ENCODE peak calls at places on chromosomes 16 and 17, in nine cellular contexts. B is breast epithelium; N is A673; U is CD8-positive, alpha-beta T cell; V is BE2C; C is adrenal gland; O is body of pancreas; S is SK-N-SH; K is esophagus squamous epithelium. T is an unnamed sample. For H3K9me3, the result is how much of the 10 kb centered on the place peaks cover.

GRCh38 chr17:83100220-83100852 is 20.9 kb downstream of the METRNL start:
- DNase-seq in B (no peak), N (no peak), U (no peak), V (no peak), C (peak), O (no peak), S (no peak), K (no peak), T (peak)

GRCh38 chr16:56633535-56633934 is 1.1 kb downstream of the MT1M start:
- DNase-seq in B (no peak), N (no peak), U (no peak), V (no peak), C (no peak), O (no peak), S (no peak), K (no peak), T (no peak)

GRCh38 chr16:8583199-8583598 is 7.1 kb downstream of the TMEM114 start:
- DNase-seq in B (no peak), N (peak), U (no peak), V (no peak), C (no peak), O (no peak), S (no peak), K (no peak), T (no peak)

GRCh38 chr16:56513972-56514371 is 5.9 kb downstream of the BBS2 start:
- DNase-seq in B (no peak), N (peak), U (peak), V (peak), C (peak), O (peak), S (peak), K (no peak), T (peak)

GRCh38 chr17:2837147-2837561 is 40.9 kb downstream of the RAP1GAP2 start:
- DNase-seq in B (no peak), N (no peak), U (peak), V (no peak), C (no peak), O (no peak), S (no peak), K (no peak), T (no peak)

GRCh38 chr17:48246623-48247022 is 139.1 kb downstream of the SNX11 start:
- DNase-seq in B (no peak), N (no peak), U (no peak), V (no peak), C (no peak), O (no peak), S (no peak), K (no peak), T (no peak)

GRCh38 chr16:57045694-57046381 is 46.5 kb upstream of the CPNE2 start:
- DNase-seq in B (no peak), N (peak), U (peak), V (peak), C (peak), O (peak), S (peak), K (peak), T (peak)

GRCh38 chr17:65181237-65182061 is 44.3 kb downstream of the RGS9 start:
- DNase-seq in B (no peak), N (no peak), U (no peak), V (no peak), C (no peak), O (no peak), S (no peak), K (no peak), T (no peak)

GRCh38 chr17:1143573-1143972 is 36.2 kb downstream of the ABR start:
- DNase-seq in B (no peak), N (peak), U (no peak), V (peak), C (no peak), O (no peak), S (peak), K (no peak), T (no peak)

GRCh38 chr17:76431509-76431908 is 21.4 kb downstream of the UBE2O start:
- DNase-seq in B (no peak), N (no peak), U (no peak), V (no peak), C (no peak), O (no peak), S (no peak), K (no peak), T (no peak)

GRCh38 chr17:6752068-6752909 is 3.6 kb upstream of the XAF1 start:
- DNase-seq in B (no peak), N (peak), U (no peak), V (no peak), C (peak), O (peak), S (no peak), K (no peak), T (no peak)

GRCh38 chr16:2156025-2156848 is 655 bp downstream of the TRAF7 start:
- DNase-seq in B (no peak), N (peak), U (no peak), V (no peak), C (no peak), O (no peak), S (peak), K (no peak), T (peak)

GRCh38 chr17:34379876-34380275 is 16.8 kb upstream of the CCL1 start:
- DNase-seq in B (no peak), N (no peak), U (no peak), V (no peak), C (no peak), O (no peak), S (no peak), K (no peak), T (no peak)

GRCh38 chr17:21293846-21294240 is 9.3 kb downstream of the MAP2K3 start:
- DNase-seq in B (no peak), N (no peak), U (no peak), V (no peak), C (no peak), O (no peak), S (peak), K (no peak), T (no peak)

GRCh38 chr17:16407911-16408588 is 7.3 kb upstream of the TRPV2 start:
- DNase-seq in B (no peak), N (peak), U (no peak), V (peak), C (peak), O (peak), S (peak), K (no peak), T (peak)

DNA sequence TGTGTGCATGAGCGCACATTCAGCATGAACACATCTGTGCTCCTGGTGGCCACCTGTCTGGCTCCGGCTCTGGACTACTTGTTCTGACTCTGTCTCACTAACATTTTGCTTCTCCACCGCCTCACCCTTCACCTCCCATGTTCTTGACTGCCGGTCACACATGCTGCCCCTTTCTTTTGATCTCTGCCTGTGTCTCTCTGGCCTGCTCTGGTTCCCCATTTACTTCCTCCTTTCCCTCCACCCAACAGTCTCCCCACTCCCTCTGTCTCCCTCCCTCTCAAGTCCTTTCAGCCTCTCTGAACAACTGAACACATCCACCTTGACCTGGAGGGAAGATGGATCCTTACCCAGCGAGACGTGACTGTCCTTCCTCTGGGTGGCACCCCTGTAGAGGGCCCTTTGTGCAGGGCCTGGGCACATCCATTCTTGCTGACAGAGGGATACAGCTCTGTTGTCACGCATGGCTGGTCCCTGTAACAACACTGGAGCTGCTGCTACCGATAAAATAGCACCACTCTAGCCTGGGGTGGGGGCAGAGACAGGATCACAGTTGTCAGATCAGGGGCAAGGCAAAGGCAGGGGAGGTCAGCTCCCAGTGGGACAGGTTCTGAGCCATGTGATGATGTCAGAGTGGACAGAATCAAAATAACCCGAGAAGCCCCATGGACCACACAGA is 11.0 kb downstream of the ZSCAN32 start:
- DNase-seq in B (no peak), N (no peak), U (no peak), V (peak), C (no peak), O (no peak), S (no peak), K (no peak), T (no peak)
- H3K9me3 ChIP-seq in B (half or more), N (under half), U (under half), V (under half), C (under half), O (under half), S (under half), K (half or more), T (half or more)

GRCh38 chr17:32241521-32242094 is 24.0 kb upstream of the RHBDL3 start:
- DNase-seq in B (no peak), N (no peak), U (no peak), V (no peak), C (peak), O (no peak), S (no peak), K (no peak), T (no peak)

GRCh38 chr17:32235588-32235987 is 30.0 kb upstream of the RHBDL3 start:
- DNase-seq in B (no peak), N (no peak), U (no peak), V (no peak), C (no peak), O (no peak), S (no peak), K (no peak), T (no peak)

GRCh38 chr17:32239457-32239856 is 26.2 kb upstream of the RHBDL3 start:
- DNase-seq in B (no peak), N (no peak), U (no peak), V (no peak), C (peak), O (peak), S (no peak), K (no peak), T (no peak)

GRCh38 chr17:32243712-32244111 is 21.9 kb upstream of the RHBDL3 start:
- DNase-seq in B (no peak), N (no peak), U (no peak), V (no peak), C (no peak), O (no peak), S (no peak), K (no peak), T (no peak)

GRCh38 chr17:32240745-32241144 is 24.9 kb upstream of the RHBDL3 start:
- DNase-seq in B (no peak), N (no peak), U (no peak), V (no peak), C (peak), O (no peak), S (no peak), K (no peak), T (no peak)
- TF ChIP-seq CTCF in B (no peak), N (no peak), U (no peak), V (no peak), C (no peak), O (no peak), S (no peak), K (no peak), T (no peak)

DNA sequence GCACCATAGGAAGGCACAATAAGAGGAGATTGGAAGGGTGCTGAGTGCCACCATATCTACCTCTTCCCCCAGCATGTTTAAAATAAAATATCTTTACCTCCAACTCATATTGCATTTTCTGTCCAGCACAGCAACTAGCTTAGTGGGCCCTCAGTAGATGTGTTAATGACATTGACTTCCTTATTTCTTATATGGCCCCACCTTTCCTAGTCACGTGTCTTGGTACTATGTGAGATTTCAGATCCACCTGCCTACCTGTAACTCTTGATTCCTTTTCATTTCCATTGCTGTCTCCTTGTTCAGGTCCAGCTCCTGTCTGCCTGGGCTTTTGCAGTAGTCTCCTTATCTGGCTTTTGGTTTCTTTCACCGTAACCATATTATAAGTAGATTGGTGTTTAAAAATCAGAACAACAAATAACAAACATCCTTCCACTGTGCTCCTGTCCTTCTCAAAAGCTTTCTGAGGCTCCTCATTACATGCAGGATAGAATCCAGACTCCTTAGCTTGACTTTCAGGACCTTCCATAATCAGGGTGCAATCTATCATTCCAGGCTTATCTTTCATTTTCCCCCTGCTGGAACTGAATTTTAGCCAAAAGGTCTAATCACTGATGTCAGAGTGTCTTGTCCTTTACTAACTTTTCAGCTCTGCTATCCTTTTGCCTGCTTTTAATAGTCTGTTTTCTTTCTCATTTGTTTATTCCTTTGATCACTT is 71.3 kb downstream of the FTO start:
- DNase-seq in B (no peak), N (no peak), U (no peak), V (no peak), C (no peak), O (no peak), S (no peak), K (no peak), T (no peak)
- H3K9me3 ChIP-seq in B (under half), N (under half), U (under half), V (under half), C (under half), O (under half), S (under half), K (under half), T (under half)

DNA sequence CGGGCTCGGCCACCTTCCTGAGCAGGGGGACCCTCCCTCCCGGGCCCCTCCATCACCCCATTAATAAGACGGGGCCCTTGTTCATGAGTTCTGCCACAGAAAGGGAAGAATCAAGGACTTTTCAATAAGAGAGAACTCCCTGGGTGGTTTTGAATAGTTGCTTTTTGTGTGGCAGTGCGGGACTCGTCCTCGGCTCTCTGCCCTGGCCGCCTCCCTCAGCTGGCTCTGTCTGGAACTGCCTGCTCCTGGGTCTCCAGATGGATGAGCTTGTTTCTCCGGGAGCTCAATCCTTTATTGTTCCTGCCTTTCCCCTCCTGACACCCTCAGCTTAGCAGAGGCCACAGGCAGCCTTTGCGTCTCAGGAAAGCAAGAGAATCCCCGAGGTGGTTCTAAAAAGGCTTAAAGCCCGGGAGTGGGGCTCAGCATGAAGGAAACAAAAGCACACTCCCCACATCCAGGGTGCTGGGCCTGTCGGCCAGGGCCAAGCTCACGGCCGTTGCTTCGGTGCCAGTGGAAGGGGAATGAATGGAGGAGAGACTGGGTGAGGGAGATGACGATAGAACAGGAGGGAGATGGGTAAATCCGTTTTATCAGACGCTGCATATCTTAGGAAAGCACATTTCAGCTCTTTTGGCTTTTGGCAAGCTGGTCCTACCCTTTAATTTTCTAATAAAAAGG is 60.2 kb downstream of the RAI1 start:
- DNase-seq in B (no peak), N (peak), U (no peak), V (no peak), C (peak), O (no peak), S (peak), K (no peak), T (no peak)
- TF ChIP-seq CTCF in B (peak), N (no peak), U (no peak), V (no peak), C (no peak), O (no peak), S (no peak), K (peak), T (no peak)